ENCODE peak calls at places on chromosomes 11 and 22, in six cellular contexts. F, Z, T, U, H and K are unnamed samples.

GRCh38 chr22:29206372-29207230 is 905 bp downstream of the EMID1 start:
- DNase-seq in F (no peak), Z (no peak), T (no peak), U (no peak), H (no peak), K (no peak)

GRCh38 chr11:59769086-59769485 is 13.9 kb downstream of the STX3 start:
- DNase-seq in F (no peak), Z (no peak), T (no peak), U (no peak), H (no peak), K (no peak)

GRCh38 chr22:31829505-31829904 is 75.7 kb downstream of the DEPDC5 start:
- DNase-seq in F (no peak), Z (no peak), T (peak; percentile 89), U (no peak), H (peak; percentile 40), K (peak; percentile 73)

GRCh38 chr11:2650343-2650867 is 49.4 kb downstream of the KCNQ1OT1 start:
- DNase-seq in F (no peak), Z (no peak), T (no peak), U (no peak), H (no peak), K (no peak)

GRCh38 chr22:32653823-32654222 is 147.7 kb upstream of the TIMP3 start:
- DNase-seq in F (no peak), Z (no peak), T (no peak), U (no peak), H (no peak), K (no peak)

GRCh38 chr11:32722255-32722654 is 72.2 kb downstream of the CCDC73 start:
- DNase-seq in F (no peak), Z (no peak), T (peak; percentile 27), U (no peak), H (no peak), K (no peak)

GRCh38 chr11:1643146-1643690 is 13.6 kb downstream of the KRTAP5-5 start:
- DNase-seq in F (no peak), Z (peak; percentile 42), T (no peak), U (peak; percentile 58), H (no peak), K (no peak)

GRCh38 chr11:62689421-62690183 is at the start of gene LRRN4CL:
- DNase-seq in F (peak; percentile 94), Z (no peak), T (no peak), U (peak; percentile 82), H (peak; percentile 84), K (no peak)

GRCh38 chr11:133928628-133929059 is 28.1 kb downstream of the IGSF9B start:
- DNase-seq in F (no peak), Z (no peak), T (peak; percentile 43), U (no peak), H (no peak), K (peak; percentile 61)

GRCh38 chr11:65426839-65427690 is 4.5 kb downstream of the NEAT1 start:
- DNase-seq in F (peak; percentile 49), Z (peak; percentile 83), T (peak; percentile 57), U (peak; percentile 81), H (peak; percentile 39), K (peak; percentile 45)

GRCh38 chr11:115202061-115202460 is 302.2 kb downstream of the CADM1 start:
- DNase-seq in F (no peak), Z (no peak), T (no peak), U (no peak), H (no peak), K (no peak)

GRCh38 chr11:8426076-8426475 is 162.4 kb upstream of the LMO1 start:
- DNase-seq in F (no peak), Z (no peak), T (no peak), U (no peak), H (peak; percentile 36), K (no peak)

GRCh38 chr11:118892515-118892914 is 8.8 kb downstream of the CXCR5 start:
- DNase-seq in F (no peak), Z (peak; percentile 68), T (no peak), U (no peak), H (no peak), K (no peak)

GRCh38 chr11:10493041-10493663 is 38.1 kb downstream of the AMPD3 start:
- DNase-seq in F (no peak), Z (no peak), T (no peak), U (no peak), H (no peak), K (no peak)

GRCh38 chr22:20867179-20868099 is 8.6 kb downstream of the SNAP29 start:
- DNase-seq in F (peak; percentile 36), Z (no peak), T (no peak), U (peak; percentile 38), H (peak; percentile 70), K (no peak)

GRCh38 chr11:66262696-66263095 is 5.7 kb upstream of the RAB1B start:
- DNase-seq in F (no peak), Z (no peak), T (no peak), U (no peak), H (no peak), K (no peak)

GRCh38 chr11:61004037-61004641 is 32.7 kb downstream of the CD6 start:
- DNase-seq in F (peak; percentile 81), Z (no peak), T (no peak), U (no peak), H (no peak), K (no peak)

GRCh38 chr11:3964056-3964455 is 108.6 kb downstream of the STIM1 start:
- DNase-seq in F (no peak), Z (no peak), T (no peak), U (no peak), H (no peak), K (no peak)

GRCh38 chr22:37196539-37197450 is 8.7 kb upstream of the C1QTNF6 start:
- DNase-seq in F (peak; percentile 94), Z (peak; percentile 86), T (peak; percentile 84), U (peak; percentile 94), H (peak; percentile 89), K (peak; percentile 72)

GRCh38 chr11:46352063-46352841 is 5.0 kb downstream of the DGKZ start:
- DNase-seq in F (no peak), Z (peak; percentile 86), T (peak; percentile 26), U (peak; percentile 69), H (peak; percentile 72), K (no peak)

GRCh38 chr11:128412847-128413791 is 174.2 kb downstream of the ETS1 start:
- DNase-seq in F (no peak), Z (no peak), T (peak; percentile 91), U (no peak), H (no peak), K (no peak)

GRCh38 chr22:48444320-48445112 is 1383.2 kb downstream of the BRD1 start:
- DNase-seq in F (no peak), Z (peak; percentile 34), T (no peak), U (peak; percentile 55), H (no peak), K (no peak)

GRCh38 chr11:88421530-88421929 is 84.0 kb upstream of the CTSC start:
- DNase-seq in F (no peak), Z (no peak), T (peak; percentile 73), U (no peak), H (peak; percentile 45), K (no peak)

GRCh38 chr11:15692739-15693138 is 578.0 kb downstream of the INSC start:
- DNase-seq in F (no peak), Z (no peak), T (no peak), U (no peak), H (no peak), K (no peak)

GRCh38 chr11:15697437-15698236 is 582.9 kb downstream of the INSC start:
- DNase-seq in F (no peak), Z (no peak), T (no peak), U (no peak), H (no peak), K (no peak)

GRCh38 chr11:15695096-15695721 is 580.5 kb downstream of the INSC start:
- DNase-seq in F (no peak), Z (no peak), T (no peak), U (no peak), H (no peak), K (no peak)

GRCh38 chr11:15698855-15699254 is 584.1 kb downstream of the INSC start:
- DNase-seq in F (no peak), Z (no peak), T (no peak), U (no peak), H (no peak), K (no peak)

GRCh38 chr11:15696069-15696468 is 581.3 kb downstream of the INSC start:
- DNase-seq in F (no peak), Z (no peak), T (no peak), U (no peak), H (no peak), K (no peak)
- H3K4me3 ChIP-seq in F (no peak overlapping the region), Z (no peak overlapping the region), T (no peak overlapping the region), U (no peak overlapping the region), H (no peak overlapping the region), K (no peak overlapping the region)

DNA sequence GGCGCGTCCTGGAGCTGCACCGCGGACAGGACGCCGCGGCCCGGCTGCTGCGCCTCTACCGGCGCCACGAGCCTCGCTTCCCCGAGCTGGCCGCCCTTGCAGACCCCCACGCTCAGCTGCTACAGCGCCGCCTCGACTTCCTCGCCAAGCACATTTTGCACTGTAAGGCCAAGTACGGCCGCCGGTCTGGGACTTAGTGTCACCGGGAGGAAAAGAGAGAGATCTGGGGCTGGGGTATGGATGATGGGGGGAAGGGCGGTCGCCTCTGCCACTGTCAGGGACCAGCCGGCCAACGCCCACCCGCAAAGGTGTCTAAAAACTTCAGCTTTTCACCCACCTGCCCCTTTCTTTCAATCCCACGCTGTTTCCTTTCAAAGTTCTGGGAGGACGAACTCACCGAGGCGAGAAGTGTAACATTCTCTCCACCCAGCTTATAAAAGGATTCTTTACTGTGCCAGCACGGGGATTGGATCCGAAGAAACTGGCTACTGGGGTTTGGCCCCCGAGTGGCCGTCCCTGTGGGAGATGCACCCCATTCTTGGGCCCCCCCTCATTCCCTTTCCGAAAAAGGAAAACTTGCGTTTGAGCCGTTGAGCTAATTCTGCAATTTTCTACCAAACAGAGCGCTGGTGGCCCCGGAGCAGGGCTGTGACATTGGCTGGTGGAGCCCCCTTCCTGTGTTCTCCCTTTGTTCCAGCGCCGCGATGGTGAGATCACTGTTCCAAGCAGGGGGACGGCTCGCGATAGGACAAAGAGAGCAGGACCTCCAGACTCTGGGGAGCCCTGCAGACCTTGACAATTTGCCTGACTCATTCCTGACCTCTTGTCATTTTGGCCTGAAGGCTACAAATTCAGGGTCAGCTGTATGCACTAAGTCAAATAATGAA is 1.7 kb downstream of the FJX1 start:
- DNase-seq in F (peak; percentile 35), Z (peak; percentile 54), T (peak; percentile 32), U (peak; percentile 77), H (peak; percentile 59), K (no peak)
- H3K4me1 ChIP-seq in F (peaks cover 4% of the 10 kb centered on the region), Z (no peaks in the 10 kb centered on the region), T (peaks cover 63% of the 10 kb centered on the region), U (no peaks in the 10 kb centered on the region), H (peaks cover 23% of the 10 kb centered on the region), K (peaks cover 59% of the 10 kb centered on the region)

GRCh38 chr11:110565344-110565684 is 135.6 kb downstream of the FDX1 start:
- DNase-seq in F (no peak), Z (no peak), T (no peak), U (no peak), H (no peak), K (no peak)
- H3K4me3 ChIP-seq in F (no peak overlapping the region), Z (no peak overlapping the region), T (no peak overlapping the region), U (no peak overlapping the region), H (no peak overlapping the region), K (no peak overlapping the region)

GRCh38 chr11:114033572-114033971 is 25.9 kb upstream of the ZBTB16 start:
- DNase-seq in F (no peak), Z (no peak), T (no peak), U (no peak), H (no peak), K (no peak)

GRCh38 chr11:114027941-114028340 is 31.6 kb upstream of the ZBTB16 start:
- DNase-seq in F (no peak), Z (no peak), T (peak; percentile 26), U (no peak), H (no peak), K (no peak)

GRCh38 chr11:114027396-114027795 is 32.1 kb upstream of the ZBTB16 start:
- DNase-seq in F (no peak), Z (no peak), T (no peak), U (no peak), H (no peak), K (no peak)

GRCh38 chr11:114034956-114035355 is 24.6 kb upstream of the ZBTB16 start:
- DNase-seq in F (no peak), Z (no peak), T (no peak), U (no peak), H (no peak), K (no peak)

GRCh38 chr11:114031599-114032320 is 27.8 kb upstream of the ZBTB16 start:
- DNase-seq in F (no peak), Z (no peak), T (peak; percentile 25), U (no peak), H (no peak), K (no peak)
- H3K4me1 ChIP-seq in F (no peaks in the 10 kb centered on the region), Z (peaks cover 4% of the 10 kb centered on the region), T (peaks cover 10% of the 10 kb centered on the region), U (no peaks in the 10 kb centered on the region), H (peaks cover 5% of the 10 kb centered on the region), K (peaks cover 3% of the 10 kb centered on the region)